ENCODE peak calls at places on chromosomes 3 and 15, in six cellular contexts. One of them, this sample, is unnamed.

GRCh38 chr15:50798684-50799083 is 33.2 kb upstream of the SPPL2A start:
- DNase-seq in WTC11: no peak
- DNase-seq in T-helper 9 cell: no peak
- DNase-seq in ovary: no peak
- DNase-seq in NCI-H1694 treated with DMSO at 0.1 percent for 48 hours: no peak
- DNase-seq in HFFc6: no peak
- DNase-seq in this sample: peak

GRCh38 chr3:160675566-160676124 is 1.3 kb upstream of the ARL14 start:
- DNase-seq in WTC11: no peak
- DNase-seq in T-helper 9 cell: no peak
- DNase-seq in ovary: no peak
- DNase-seq in NCI-H1694 treated with DMSO at 0.1 percent for 48 hours: no peak
- DNase-seq in HFFc6: no peak
- DNase-seq in this sample: no peak

GRCh38 chr3:170049146-170050000 is 11.6 kb downstream of the GPR160 start:
- DNase-seq in WTC11: no peak
- DNase-seq in T-helper 9 cell: no peak
- DNase-seq in ovary: no peak
- DNase-seq in NCI-H1694 treated with DMSO at 0.1 percent for 48 hours: no peak
- DNase-seq in HFFc6: no peak
- DNase-seq in this sample: no peak

GRCh38 chr15:41832875-41833274 is 5.0 kb downstream of the JMJD7 start:
- DNase-seq in WTC11: no peak
- DNase-seq in T-helper 9 cell: no peak
- DNase-seq in ovary: no peak
- DNase-seq in NCI-H1694 treated with DMSO at 0.1 percent for 48 hours: no peak
- DNase-seq in HFFc6: no peak
- DNase-seq in this sample: no peak

GRCh38 chr3:53885239-53885638 is 3.3 kb upstream of the ACTR8 start:
- DNase-seq in WTC11: no peak
- DNase-seq in T-helper 9 cell: no peak
- DNase-seq in ovary: no peak
- DNase-seq in NCI-H1694 treated with DMSO at 0.1 percent for 48 hours: no peak
- DNase-seq in HFFc6: no peak
- DNase-seq in this sample: no peak

GRCh38 chr3:52827441-52827840 is 3.0 kb downstream of the ITIH4 start:
- DNase-seq in WTC11: no peak
- DNase-seq in T-helper 9 cell: no peak
- DNase-seq in ovary: no peak
- DNase-seq in NCI-H1694 treated with DMSO at 0.1 percent for 48 hours: no peak
- DNase-seq in HFFc6: peak
- DNase-seq in this sample: no peak

GRCh38 chr15:70356062-70356860 is 258.5 kb upstream of the TLE3 start:
- DNase-seq in WTC11: no peak
- DNase-seq in T-helper 9 cell: no peak
- DNase-seq in ovary: no peak
- DNase-seq in NCI-H1694 treated with DMSO at 0.1 percent for 48 hours: no peak
- DNase-seq in HFFc6: no peak
- DNase-seq in this sample: no peak

GRCh38 chr3:36695769-36696137 is 68.6 kb downstream of the DCLK3 start:
- DNase-seq in WTC11: no peak
- DNase-seq in T-helper 9 cell: no peak
- DNase-seq in ovary: no peak
- DNase-seq in NCI-H1694 treated with DMSO at 0.1 percent for 48 hours: no peak
- DNase-seq in HFFc6: peak
- DNase-seq in this sample: no peak

GRCh38 chr15:35854398-35854797 is 308.4 kb upstream of the DPH6 start:
- DNase-seq in WTC11: no peak
- DNase-seq in T-helper 9 cell: no peak
- DNase-seq in ovary: no peak
- DNase-seq in NCI-H1694 treated with DMSO at 0.1 percent for 48 hours: no peak
- DNase-seq in HFFc6: no peak
- DNase-seq in this sample: no peak

GRCh38 chr3:193780810-193781472 is 187.9 kb downstream of the OPA1 start:
- DNase-seq in WTC11: peak
- DNase-seq in T-helper 9 cell: no peak
- DNase-seq in ovary: peak
- DNase-seq in NCI-H1694 treated with DMSO at 0.1 percent for 48 hours: peak
- DNase-seq in HFFc6: peak
- DNase-seq in this sample: peak

GRCh38 chr3:120558784-120559227 is 37.3 kb upstream of the NDUFB4 start:
- DNase-seq in WTC11: peak
- DNase-seq in T-helper 9 cell: peak
- DNase-seq in ovary: peak
- DNase-seq in NCI-H1694 treated with DMSO at 0.1 percent for 48 hours: peak
- DNase-seq in HFFc6: peak
- DNase-seq in this sample: peak

GRCh38 chr15:85704021-85704420 is 90.7 kb downstream of the KLHL25 start:
- DNase-seq in WTC11: no peak
- DNase-seq in T-helper 9 cell: no peak
- DNase-seq in ovary: no peak
- DNase-seq in NCI-H1694 treated with DMSO at 0.1 percent for 48 hours: no peak
- DNase-seq in HFFc6: no peak
- DNase-seq in this sample: no peak

GRCh38 chr3:8870134-8870533 is 93.1 kb downstream of the RAD18 start:
- DNase-seq in WTC11: no peak
- DNase-seq in T-helper 9 cell: no peak
- DNase-seq in ovary: no peak
- DNase-seq in NCI-H1694 treated with DMSO at 0.1 percent for 48 hours: no peak
- DNase-seq in HFFc6: no peak
- DNase-seq in this sample: no peak

GRCh38 chr3:141050913-141051632 is at the start of gene SPSB4:
- DNase-seq in WTC11: peak
- DNase-seq in T-helper 9 cell: no peak
- DNase-seq in ovary: no peak
- DNase-seq in NCI-H1694 treated with DMSO at 0.1 percent for 48 hours: peak
- DNase-seq in HFFc6: no peak
- DNase-seq in this sample: peak

GRCh38 chr3:184739594-184740505 is 28.0 kb upstream of the MAGEF1 start:
- DNase-seq in WTC11: no peak
- DNase-seq in T-helper 9 cell: no peak
- DNase-seq in ovary: peak
- DNase-seq in NCI-H1694 treated with DMSO at 0.1 percent for 48 hours: no peak
- DNase-seq in HFFc6: no peak
- DNase-seq in this sample: no peak

GRCh38 chr15:41559489-41560177 is 621 bp downstream of the TYRO3 start:
- DNase-seq in WTC11: no peak
- DNase-seq in T-helper 9 cell: no peak
- DNase-seq in ovary: peak
- DNase-seq in NCI-H1694 treated with DMSO at 0.1 percent for 48 hours: peak
- DNase-seq in HFFc6: no peak
- DNase-seq in this sample: no peak

GRCh38 chr3:117751691-117752090 is 1042.1 kb downstream of the TUSC7 start:
- DNase-seq in WTC11: no peak
- DNase-seq in T-helper 9 cell: no peak
- DNase-seq in ovary: no peak
- DNase-seq in NCI-H1694 treated with DMSO at 0.1 percent for 48 hours: no peak
- DNase-seq in HFFc6: no peak
- DNase-seq in this sample: no peak

GRCh38 chr3:106339551-106339950 is 470.7 kb upstream of the CBLB start:
- DNase-seq in WTC11: no peak
- DNase-seq in T-helper 9 cell: no peak
- DNase-seq in ovary: no peak
- DNase-seq in NCI-H1694 treated with DMSO at 0.1 percent for 48 hours: no peak
- DNase-seq in HFFc6: no peak
- DNase-seq in this sample: no peak

GRCh38 chr3:38253704-38254103 is 11.9 kb upstream of the SLC22A13 start:
- DNase-seq in WTC11: no peak
- DNase-seq in T-helper 9 cell: no peak
- DNase-seq in ovary: no peak
- DNase-seq in NCI-H1694 treated with DMSO at 0.1 percent for 48 hours: no peak
- DNase-seq in HFFc6: no peak
- DNase-seq in this sample: no peak

GRCh38 chr15:99434506-99435137 is 131.2 kb upstream of the MEF2A start:
- DNase-seq in WTC11: no peak
- DNase-seq in T-helper 9 cell: no peak
- DNase-seq in ovary: peak
- DNase-seq in NCI-H1694 treated with DMSO at 0.1 percent for 48 hours: no peak
- DNase-seq in HFFc6: no peak
- DNase-seq in this sample: no peak

GRCh38 chr3:26652157-26652556 is 29.6 kb downstream of the LRRC3B start:
- DNase-seq in WTC11: no peak
- DNase-seq in T-helper 9 cell: no peak
- DNase-seq in ovary: peak
- DNase-seq in NCI-H1694 treated with DMSO at 0.1 percent for 48 hours: no peak
- DNase-seq in HFFc6: no peak
- DNase-seq in this sample: no peak

GRCh38 chr15:39313881-39314280 is 267.0 kb upstream of the THBS1 start:
- DNase-seq in WTC11: no peak
- DNase-seq in T-helper 9 cell: no peak
- DNase-seq in ovary: no peak
- DNase-seq in NCI-H1694 treated with DMSO at 0.1 percent for 48 hours: no peak
- DNase-seq in HFFc6: no peak
- DNase-seq in this sample: no peak

GRCh38 chr15:52362497-52362896 is 66.9 kb upstream of the MYO5C start:
- DNase-seq in WTC11: no peak
- DNase-seq in T-helper 9 cell: no peak
- DNase-seq in ovary: no peak
- DNase-seq in NCI-H1694 treated with DMSO at 0.1 percent for 48 hours: no peak
- DNase-seq in HFFc6: peak
- DNase-seq in this sample: no peak

GRCh38 chr15:45456212-45457106 is 66.1 kb downstream of the SLC30A4 start:
- DNase-seq in WTC11: no peak
- DNase-seq in T-helper 9 cell: peak
- DNase-seq in ovary: peak
- DNase-seq in NCI-H1694 treated with DMSO at 0.1 percent for 48 hours: no peak
- DNase-seq in HFFc6: peak
- DNase-seq in this sample: peak